ENCODE peak calls at places on chromosome 14, in four cellular contexts. D, I, J and B are unnamed samples.

GRCh38 chr14:87690076-87690661 is 302.8 kb downstream of the GALC start:
- DNase-seq in D (no peak), I (no peak), J (peak; percentile 28), B (peak; percentile 78)

GRCh38 chr14:64464695-64465094 is 604 bp upstream of the AKAP5 start:
- DNase-seq in D (no peak), I (peak; percentile 57), J (peak; percentile 50), B (peak; percentile 46)

GRCh38 chr14:77761205-77761931 is 412 bp upstream of the SNW1 start:
- DNase-seq in D (peak; percentile 36), I (no peak), J (peak; percentile 64), B (peak; percentile 78)

GRCh38 chr14:105420141-105420975 is 731 bp downstream of the MTA1 start:
- DNase-seq in D (no peak), I (no peak), J (no peak), B (no peak)

GRCh38 chr14:34688470-34689206 is 25.8 kb downstream of the CFL2 start:
- DNase-seq in D (no peak), I (no peak), J (no peak), B (no peak)

GRCh38 chr14:23299558-23299957 is 3.1 kb downstream of the PPP1R3E start:
- DNase-seq in D (peak; percentile 70), I (no peak), J (no peak), B (no peak)

GRCh38 chr14:65866906-65867305 is 454.4 kb downstream of the FUT8 start:
- DNase-seq in D (no peak), I (no peak), J (no peak), B (no peak)

GRCh38 chr14:22656945-22657711 is 13.0 kb upstream of the OR6J1 start:
- DNase-seq in D (peak; percentile 35), I (no peak), J (no peak), B (peak; percentile 50)

GRCh38 chr14:58738876-58739275 is 101.1 kb downstream of the DACT1 start:
- DNase-seq in D (no peak), I (no peak), J (no peak), B (no peak)

GRCh38 chr14:21070083-21070609 is at the start of gene ARHGEF40:
- DNase-seq in D (peak; percentile 33), I (no peak), J (peak; percentile 50), B (peak; percentile 63)

GRCh38 chr14:60242420-60242819 is 6.6 kb upstream of the PPM1A start:
- DNase-seq in D (no peak), I (no peak), J (no peak), B (no peak)

GRCh38 chr14:22607291-22607690 is 9.2 kb downstream of the ABHD4 start:
- DNase-seq in D (peak; percentile 38), I (no peak), J (no peak), B (no peak)

GRCh38 chr14:61399365-61399764 is 78.0 kb downstream of the PRKCH start:
- DNase-seq in D (no peak), I (no peak), J (no peak), B (no peak)

GRCh38 chr14:92785601-92786426 is 8.3 kb upstream of the GOLGA5 start:
- DNase-seq in D (peak; percentile 91), I (no peak), J (peak; percentile 29), B (peak; percentile 73)
- H4K8ac ChIP-seq in D (peak overlapping the region; percentile 91), I (no peak overlapping the region), J (no peak overlapping the region), B (no peak overlapping the region)

DNA sequence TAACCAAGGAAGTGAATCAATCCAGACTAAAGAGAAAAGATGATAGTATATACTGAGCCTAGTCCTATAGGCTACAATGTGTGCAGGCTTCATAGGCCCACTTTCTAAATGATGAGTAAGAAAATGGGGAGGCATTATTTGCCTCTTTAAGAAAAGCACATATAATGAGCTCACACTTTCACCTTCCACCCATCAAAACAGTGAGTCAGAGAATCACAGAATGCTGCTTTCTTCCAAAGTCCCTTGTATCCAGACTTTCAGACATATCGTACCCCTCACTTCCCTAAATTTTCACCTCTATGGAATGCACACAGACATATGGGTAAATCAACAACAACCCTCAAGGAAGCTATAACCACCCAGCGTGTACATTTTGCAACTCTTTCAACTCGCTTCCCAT is 286.4 kb upstream of the PRKD1 start:
- DNase-seq in D (peak; percentile 53), I (no peak), J (no peak), B (no peak)
- H4K5ac ChIP-seq in D (peak overlapping the region; percentile 61), I (no peak overlapping the region), J (no peak overlapping the region), B (no peak overlapping the region)

DNA sequence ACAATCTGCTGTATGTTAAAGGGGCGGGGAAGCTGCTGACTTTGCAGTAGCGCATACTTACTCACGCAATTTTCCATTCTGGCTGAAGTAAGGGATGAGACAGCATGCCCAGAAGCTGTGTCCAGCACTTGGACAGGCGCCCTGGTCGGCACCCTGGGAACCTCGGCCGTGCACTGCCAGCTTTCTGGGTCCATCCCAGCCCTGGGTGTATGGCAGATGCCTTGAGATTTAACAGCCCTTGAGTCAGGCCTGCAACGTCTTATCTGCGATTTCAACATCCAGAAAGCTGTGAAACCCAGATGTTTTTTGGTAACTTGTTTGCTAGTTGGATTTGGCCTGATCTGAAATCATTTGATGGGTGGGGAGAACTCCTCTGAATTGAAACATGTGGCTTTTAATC is 16.2 kb downstream of the EML1 start:
- DNase-seq in D (peak; percentile 58), I (no peak), J (no peak), B (no peak)
- H3K18ac ChIP-seq in D (no peak overlapping the region), I (no peak overlapping the region), J (no peak overlapping the region), B (no peak overlapping the region)

GRCh38 chr14:98244966-98245569 is 1026.9 kb downstream of the BCL11B start:
- DNase-seq in D (no peak), I (no peak), J (no peak), B (no peak)
- H4K8ac ChIP-seq in D (no peak overlapping the region), I (no peak overlapping the region), J (no peak overlapping the region), B (no peak overlapping the region)

GRCh38 chr14:32492482-32492881 is 163.4 kb downstream of the AKAP6 start:
- DNase-seq in D (no peak), I (no peak), J (no peak), B (no peak)
- H4K5ac ChIP-seq in D (no peak overlapping the region), I (no peak overlapping the region), J (no peak overlapping the region), B (no peak overlapping the region)

GRCh38 chr14:94867209-94867608 is 97.3 kb upstream of the GSC start:
- DNase-seq in D (no peak), I (no peak), J (no peak), B (no peak)
- H3K18ac ChIP-seq in D (no peak overlapping the region), I (no peak overlapping the region), J (no peak overlapping the region), B (no peak overlapping the region)

GRCh38 chr14:103137721-103138482 is 14.6 kb downstream of the TNFAIP2 start:
- DNase-seq in D (no peak), I (no peak), J (no peak), B (no peak)

GRCh38 chr14:103136076-103136340 is 12.7 kb downstream of the TNFAIP2 start:
- DNase-seq in D (no peak), I (no peak), J (no peak), B (no peak)

GRCh38 chr14:103134919-103135318 is 11.7 kb downstream of the TNFAIP2 start:
- DNase-seq in D (no peak), I (no peak), J (no peak), B (no peak)

GRCh38 chr14:103135333-103136075 is 12.2 kb downstream of the TNFAIP2 start:
- DNase-seq in D (no peak), I (no peak), J (no peak), B (no peak)

DNA sequence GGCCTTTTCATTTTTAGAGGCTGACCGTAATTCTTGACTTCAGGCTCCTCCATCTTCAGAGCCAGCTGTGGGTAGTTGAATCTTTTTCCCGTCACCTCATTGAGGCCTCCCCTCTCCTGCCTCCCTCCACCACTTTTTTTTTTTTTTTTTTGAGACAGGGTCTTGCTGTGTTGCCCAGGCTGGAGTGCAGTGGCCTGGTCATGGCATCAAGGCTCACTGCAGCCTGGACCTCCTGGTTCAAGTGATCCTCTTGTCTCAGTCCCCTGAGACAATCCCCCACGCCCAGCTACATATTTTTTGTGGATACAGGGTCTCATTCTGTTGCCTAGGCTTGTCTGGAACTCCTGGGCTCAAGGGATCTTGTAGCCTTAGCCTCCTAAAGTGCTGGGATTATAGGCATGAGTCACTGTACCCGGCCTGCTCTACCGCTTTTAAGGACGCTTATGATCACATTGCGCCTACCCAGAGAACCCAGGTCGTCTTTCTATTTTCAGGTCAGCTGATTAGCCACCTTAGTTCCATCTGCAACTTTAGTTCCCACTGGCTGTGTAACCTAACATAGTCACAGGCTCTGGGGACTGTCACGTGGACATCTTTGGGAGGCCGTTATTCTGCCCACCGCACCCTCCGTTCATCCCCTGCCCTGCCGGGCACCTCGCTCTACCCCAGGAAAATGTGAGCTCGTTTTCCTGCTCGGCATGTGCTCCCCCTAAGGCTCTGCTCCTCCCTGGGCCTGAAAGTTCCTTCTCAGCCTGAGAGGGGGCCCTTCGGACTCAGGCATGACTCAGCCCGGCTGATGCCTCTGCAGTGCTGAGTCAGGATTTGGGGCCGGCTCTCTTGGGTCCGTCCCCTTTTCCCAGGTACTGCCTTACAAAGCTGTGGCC is 13.4 kb downstream of the TNFAIP2 start:
- DNase-seq in D (peak; percentile 73), I (no peak), J (peak; percentile 85), B (peak; percentile 84)
- H4K8ac ChIP-seq in D (peak overlapping the region; percentile 92), I (no peak overlapping the region), J (no peak overlapping the region), B (no peak overlapping the region)

DNA sequence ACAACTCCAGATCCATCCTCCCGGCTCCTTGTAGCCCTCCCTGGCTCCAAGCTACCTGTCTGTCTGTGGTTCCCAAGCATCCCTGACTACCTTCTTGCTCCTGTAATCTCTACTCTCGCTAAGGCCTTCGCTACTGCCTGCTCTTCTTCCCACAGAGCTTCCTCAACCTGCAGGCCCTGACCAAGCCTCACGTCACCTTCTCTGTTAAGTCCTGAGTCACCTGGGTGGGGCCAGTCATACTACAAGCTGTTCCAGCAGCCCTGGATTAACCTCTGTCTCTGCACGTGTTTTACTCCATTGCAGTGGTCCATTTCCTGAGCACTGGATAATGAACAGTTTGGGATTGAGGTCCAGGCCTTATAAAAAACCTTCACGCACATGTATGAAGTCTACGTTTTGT is 770.7 kb downstream of the BCL11B start:
- DNase-seq in D (no peak), I (no peak), J (no peak), B (no peak)
- H4K5ac ChIP-seq in D (no peak overlapping the region), I (no peak overlapping the region), J (no peak overlapping the region), B (no peak overlapping the region)